ENCODE peak calls at places on chromosomes 5 and 9, in six cellular contexts. A is stimulated activated CD8-positive, alpha-beta memory T cell treated with anti-CD3 and anti-CD28 coated beads, Interleukin-12 subunit alpha, Interleukin-12 subunit beta, amount 100 ng/mL, for 1 hour; U is ACHN; C is aorta; L is HEK293T; J is NCI-H748 treated with DMSO at 0.1 percent for 48 hours. G is an unnamed sample.

GRCh38 chr9:120877276-120878034 is 467 bp upstream of the PHF19 start:
- DNase-seq in A (no peak), U (peak), C (peak), L (peak), J (peak), G (peak)

GRCh38 chr5:32506809-32507208 is 62.3 kb upstream of the ZFR start:
- DNase-seq in A (no peak), U (no peak), C (peak), L (no peak), J (no peak), G (no peak)

GRCh38 chr5:132824426-132824825 is 6.0 kb downstream of the SHROOM1 start:
- DNase-seq in A (no peak), U (no peak), C (no peak), L (no peak), J (no peak), G (no peak)

GRCh38 chr9:86494644-86495081 is 140.5 kb upstream of the TUT7 start:
- DNase-seq in A (no peak), U (no peak), C (no peak), L (no peak), J (no peak), G (no peak)

GRCh38 chr5:103829585-103829984 is 267.0 kb upstream of the NUDT12 start:
- DNase-seq in A (no peak), U (peak), C (no peak), L (peak), J (no peak), G (no peak)

GRCh38 chr5:39765381-39765780 is 340.6 kb upstream of the DAB2 start:
- DNase-seq in A (no peak), U (no peak), C (no peak), L (no peak), J (no peak), G (no peak)

GRCh38 chr5:118687671-118688621 is 300.4 kb downstream of the DTWD2 start:
- DNase-seq in A (no peak), U (no peak), C (no peak), L (no peak), J (no peak), G (no peak)

GRCh38 chr5:5313081-5313736 is 109.3 kb upstream of the ICE1 start:
- DNase-seq in A (no peak), U (no peak), C (no peak), L (no peak), J (no peak), G (no peak)

GRCh38 chr9:110030632-110031031 is 177.3 kb downstream of the C9orf152 start:
- DNase-seq in A (no peak), U (no peak), C (no peak), L (no peak), J (no peak), G (no peak)

GRCh38 chr5:65873181-65873580 is 53.2 kb upstream of the ERBIN start:
- DNase-seq in A (no peak), U (no peak), C (no peak), L (no peak), J (no peak), G (no peak)

GRCh38 chr9:12784461-12785250 is 9.8 kb downstream of the LURAP1L start:
- DNase-seq in A (no peak), U (peak), C (peak), L (peak), J (no peak), G (no peak)

GRCh38 chr9:79224672-79225433 is 346.9 kb upstream of the TLE4 start:
- DNase-seq in A (no peak), U (peak), C (no peak), L (no peak), J (no peak), G (no peak)

GRCh38 chr5:139138109-139138508 is 60.1 kb downstream of the SIL1 start:
- DNase-seq in A (no peak), U (no peak), C (no peak), L (no peak), J (no peak), G (no peak)

GRCh38 chr9:4435197-4435596 is 55.1 kb upstream of the SLC1A1 start:
- DNase-seq in A (no peak), U (no peak), C (no peak), L (no peak), J (no peak), G (no peak)

GRCh38 chr9:78620764-78621163 is 323.8 kb downstream of the PSAT1 start:
- DNase-seq in A (no peak), U (no peak), C (no peak), L (no peak), J (no peak), G (no peak)

GRCh38 chr5:140855772-140856674 is at the start of gene PCDHA10:
- DNase-seq in A (no peak), U (no peak), C (no peak), L (peak), J (no peak), G (no peak)

GRCh38 chr5:17928571-17928970 is 294.3 kb downstream of the TAF11L14 start:
- DNase-seq in A (no peak), U (no peak), C (peak), L (no peak), J (no peak), G (no peak)

GRCh38 chr5:139104577-139105271 is 93.4 kb downstream of the SIL1 start:
- DNase-seq in A (no peak), U (peak), C (peak), L (no peak), J (no peak), G (no peak)

GRCh38 chr5:134957920-134958608 is 9.6 kb upstream of the CATSPER3 start:
- DNase-seq in A (no peak), U (no peak), C (no peak), L (no peak), J (no peak), G (no peak)

GRCh38 chr9:4137234-4137633 is 162.6 kb downstream of the GLIS3 start:
- DNase-seq in A (no peak), U (peak), C (no peak), L (no peak), J (no peak), G (no peak)

GRCh38 chr9:105243015-105243686 is 1.3 kb upstream of the SLC44A1 start:
- DNase-seq in A (no peak), U (no peak), C (no peak), L (no peak), J (no peak), G (no peak)

GRCh38 chr9:74277532-74277931 is 219.6 kb upstream of the RORB start:
- DNase-seq in A (peak), U (no peak), C (no peak), L (no peak), J (no peak), G (no peak)

GRCh38 chr5:39424751-39425524 is at the start of gene DAB2:
- DNase-seq in A (peak), U (peak), C (peak), L (peak), J (peak), G (peak)

GRCh38 chr5:132259061-132259851 is 1.8 kb downstream of the PDLIM4 start:
- DNase-seq in A (no peak), U (no peak), C (peak), L (no peak), J (no peak), G (no peak)

GRCh38 chr9:128716581-128717254 is 7.2 kb downstream of the ZDHHC12 start:
- DNase-seq in A (no peak), U (no peak), C (peak), L (no peak), J (no peak), G (no peak)

GRCh38 chr9:84297162-84297821 is 43.3 kb downstream of the SLC28A3 start:
- DNase-seq in A (no peak), U (no peak), C (no peak), L (no peak), J (no peak), G (no peak)

GRCh38 chr9:63859475-63860215 is 1425.4 kb downstream of the FOXD4L5 start:
- DNase-seq in A (no peak), U (no peak), C (peak), L (no peak), J (no peak), G (no peak)

GRCh38 chr5:50667079-50667652 is 729 bp downstream of the PARP8 start:
- DNase-seq in A (peak), U (peak), C (peak), L (peak), J (peak), G (no peak)

GRCh38 chr5:59943721-59944120 is 50.2 kb upstream of the PDE4D start:
- DNase-seq in A (no peak), U (no peak), C (no peak), L (peak), J (no peak), G (no peak)

GRCh38 chr9:127580371-127580770 is 31.7 kb upstream of the STXBP1 start:
- DNase-seq in A (no peak), U (no peak), C (no peak), L (no peak), J (no peak), G (no peak)

GRCh38 chr9:96510258-96510657 is 60.3 kb downstream of the HABP4 start:
- DNase-seq in A (no peak), U (no peak), C (no peak), L (no peak), J (no peak), G (no peak)

GRCh38 chr5:172243302-172243701 is 40.3 kb downstream of the UBTD2 start:
- DNase-seq in A (no peak), U (no peak), C (no peak), L (no peak), J (no peak), G (no peak)

GRCh38 chr5:135566422-135567416 is 12.1 kb downstream of the CXCL14 start:
- DNase-seq in A (no peak), U (no peak), C (no peak), L (no peak), J (no peak), G (no peak)

GRCh38 chr9:16832101-16832500 is 38.4 kb downstream of the BNC2 start:
- DNase-seq in A (no peak), U (no peak), C (no peak), L (no peak), J (no peak), G (no peak)

GRCh38 chr5:73591102-73591695 is 25.7 kb downstream of the UTP15 start:
- DNase-seq in A (peak), U (peak), C (no peak), L (peak), J (peak), G (peak)

GRCh38 chr9:75033789-75034473 is 5.8 kb upstream of the CARNMT1 start:
- DNase-seq in A (no peak), U (no peak), C (no peak), L (no peak), J (no peak), G (no peak)

GRCh38 chr9:94900222-94901018 is 173.9 kb downstream of the AOPEP start:
- DNase-seq in A (no peak), U (peak), C (no peak), L (no peak), J (no peak), G (no peak)

GRCh38 chr9:109014267-109015025 is 1.1 kb upstream of the CTNNAL1 start:
- DNase-seq in A (no peak), U (peak), C (peak), L (no peak), J (no peak), G (no peak)

G was measured in KG1.